ENCODE peak calls at places on chromosome 14, in six cellular contexts. P, V, J, N, X and T are unnamed samples.

GRCh38 chr14:98754343-98755025 is 517.5 kb downstream of the BCL11B start:
- DNase-seq in P (no peak), V (no peak), J (no peak), N (no peak), X (no peak), T (no peak)

GRCh38 chr14:64841121-64841611 is 38.5 kb downstream of the SPTB start:
- DNase-seq in P (no peak), V (no peak), J (no peak), N (no peak), X (peak), T (no peak)

GRCh38 chr14:88245321-88245720 is 77.7 kb downstream of the KCNK10 start:
- DNase-seq in P (no peak), V (no peak), J (peak), N (no peak), X (no peak), T (no peak)

GRCh38 chr14:60311417-60311816 is 62.4 kb downstream of the PPM1A start:
- DNase-seq in P (no peak), V (no peak), J (no peak), N (peak), X (peak), T (no peak)

GRCh38 chr14:70698288-70698687 is 56.6 kb downstream of the TTC9 start:
- DNase-seq in P (no peak), V (no peak), J (no peak), N (no peak), X (peak), T (peak)

GRCh38 chr14:23122086-23122485 is 3.0 kb upstream of the CEBPE start:
- DNase-seq in P (no peak), V (no peak), J (no peak), N (no peak), X (no peak), T (no peak)

GRCh38 chr14:22887990-22888378 is 5.0 kb downstream of the REM2 start:
- DNase-seq in P (no peak), V (peak), J (peak), N (no peak), X (no peak), T (no peak)

GRCh38 chr14:26729851-26730250 is 132.0 kb upstream of the NOVA1 start:
- DNase-seq in P (no peak), V (no peak), J (no peak), N (no peak), X (peak), T (no peak)

GRCh38 chr14:93528884-93529558 is 98.3 kb downstream of the UNC79 start:
- DNase-seq in P (no peak), V (no peak), J (no peak), N (no peak), X (no peak), T (no peak)

GRCh38 chr14:31265701-31266398 is 58.3 kb upstream of the HECTD1 start:
- DNase-seq in P (no peak), V (no peak), J (no peak), N (no peak), X (no peak), T (no peak)

GRCh38 chr14:86515195-86515594 is 985.3 kb downstream of the FLRT2 start:
- DNase-seq in P (no peak), V (no peak), J (no peak), N (no peak), X (no peak), T (no peak)

GRCh38 chr14:101228949-101229541 is 325.5 kb upstream of the RTL1 start:
- DNase-seq in P (no peak), V (no peak), J (no peak), N (no peak), X (no peak), T (peak)

GRCh38 chr14:56044196-56044595 is 74.0 kb upstream of the PELI2 start:
- DNase-seq in P (no peak), V (no peak), J (no peak), N (no peak), X (no peak), T (no peak)

GRCh38 chr14:61258985-61259384 is 22.2 kb downstream of the TMEM30B start:
- DNase-seq in P (no peak), V (no peak), J (no peak), N (no peak), X (no peak), T (no peak)

GRCh38 chr14:105364100-105364708 is 34.1 kb upstream of the TEX22 start:
- DNase-seq in P (no peak), V (peak), J (peak), N (no peak), X (peak), T (no peak)

GRCh38 chr14:63308723-63309317 is 9.9 kb downstream of the GPHB5 start:
- DNase-seq in P (no peak), V (no peak), J (no peak), N (no peak), X (peak), T (no peak)

GRCh38 chr14:104145826-104146642 is 7.6 kb downstream of the KIF26A start:
- DNase-seq in P (no peak), V (no peak), J (no peak), N (no peak), X (no peak), T (no peak)